ENCODE peak calls at places on chromosome 2, in nine cellular contexts. One of them, this sample, is unnamed.

GRCh38 chr2:106336108-106336507 is 132.1 kb downstream of the RGPD3 start:
- DNase-seq in cerebellar cortex: no peak
- DNase-seq in BJ: no peak
- DNase-seq in GM20000: no peak
- DNase-seq in NCI-H345: no peak
- DNase-seq in Kasumi-1: no peak
- DNase-seq in Daoy: no peak
- DNase-seq in stimulated activated CD4-positive, alpha-beta T cell treated with anti-CD3 and anti-CD28 coated beads, Interleukin-15, amount 100 ng/mL, for 24 hours: no peak
- DNase-seq in GM13977: no peak
- DNase-seq in this sample: no peak

GRCh38 chr2:241804326-241805276 is 4.4 kb upstream of the NEU4 start:
- DNase-seq in cerebellar cortex: peak; percentile 22
- DNase-seq in BJ: no peak
- DNase-seq in GM20000: peak; percentile 69
- DNase-seq in NCI-H345: no peak
- DNase-seq in Kasumi-1: peak; percentile 36
- DNase-seq in Daoy: peak; percentile 41
- DNase-seq in stimulated activated CD4-positive, alpha-beta T cell treated with anti-CD3 and anti-CD28 coated beads, Interleukin-15, amount 100 ng/mL, for 24 hours: peak; percentile 34
- DNase-seq in GM13977: peak; percentile 58
- DNase-seq in this sample: peak; percentile 80

GRCh38 chr2:3610415-3610814 is 15.5 kb downstream of the COLEC11 start:
- DNase-seq in cerebellar cortex: no peak
- DNase-seq in BJ: no peak
- DNase-seq in GM20000: no peak
- DNase-seq in NCI-H345: no peak
- DNase-seq in Kasumi-1: no peak
- DNase-seq in Daoy: no peak
- DNase-seq in stimulated activated CD4-positive, alpha-beta T cell treated with anti-CD3 and anti-CD28 coated beads, Interleukin-15, amount 100 ng/mL, for 24 hours: no peak
- DNase-seq in GM13977: no peak
- DNase-seq in this sample: peak; percentile 32

GRCh38 chr2:235639387-235639786 is 145.5 kb downstream of the AGAP1 start:
- DNase-seq in cerebellar cortex: no peak
- DNase-seq in BJ: peak; percentile 89
- DNase-seq in GM20000: no peak
- DNase-seq in NCI-H345: no peak
- DNase-seq in Kasumi-1: no peak
- DNase-seq in Daoy: peak; percentile 90
- DNase-seq in stimulated activated CD4-positive, alpha-beta T cell treated with anti-CD3 and anti-CD28 coated beads, Interleukin-15, amount 100 ng/mL, for 24 hours: no peak
- DNase-seq in GM13977: no peak
- DNase-seq in this sample: peak; percentile 86

GRCh38 chr2:178863856-178864620 is 56.8 kb upstream of the TTN start:
- DNase-seq in cerebellar cortex: no peak
- DNase-seq in BJ: no peak
- DNase-seq in GM20000: no peak
- DNase-seq in NCI-H345: peak; percentile 2
- DNase-seq in Kasumi-1: no peak
- DNase-seq in Daoy: peak; percentile 49
- DNase-seq in stimulated activated CD4-positive, alpha-beta T cell treated with anti-CD3 and anti-CD28 coated beads, Interleukin-15, amount 100 ng/mL, for 24 hours: no peak
- DNase-seq in GM13977: no peak
- DNase-seq in this sample: peak; percentile 57

GRCh38 chr2:216590780-216591179 is 42.4 kb upstream of the IGFBP2 start:
- DNase-seq in cerebellar cortex: no peak
- DNase-seq in BJ: no peak
- DNase-seq in GM20000: no peak
- DNase-seq in NCI-H345: no peak
- DNase-seq in Kasumi-1: no peak
- DNase-seq in Daoy: no peak
- DNase-seq in stimulated activated CD4-positive, alpha-beta T cell treated with anti-CD3 and anti-CD28 coated beads, Interleukin-15, amount 100 ng/mL, for 24 hours: no peak
- DNase-seq in GM13977: no peak
- DNase-seq in this sample: no peak

GRCh38 chr2:179686718-179687342 is 174.6 kb downstream of the ZNF385B start:
- DNase-seq in cerebellar cortex: no peak
- DNase-seq in BJ: no peak
- DNase-seq in GM20000: no peak
- DNase-seq in NCI-H345: no peak
- DNase-seq in Kasumi-1: no peak
- DNase-seq in Daoy: no peak
- DNase-seq in stimulated activated CD4-positive, alpha-beta T cell treated with anti-CD3 and anti-CD28 coated beads, Interleukin-15, amount 100 ng/mL, for 24 hours: no peak
- DNase-seq in GM13977: no peak
- DNase-seq in this sample: no peak

GRCh38 chr2:47964722-47965434 is 58.6 kb upstream of the FBXO11 start:
- DNase-seq in cerebellar cortex: peak; percentile 3
- DNase-seq in BJ: no peak
- DNase-seq in GM20000: no peak
- DNase-seq in NCI-H345: no peak
- DNase-seq in Kasumi-1: no peak
- DNase-seq in Daoy: peak; percentile 20
- DNase-seq in stimulated activated CD4-positive, alpha-beta T cell treated with anti-CD3 and anti-CD28 coated beads, Interleukin-15, amount 100 ng/mL, for 24 hours: no peak
- DNase-seq in GM13977: no peak
- DNase-seq in this sample: no peak

GRCh38 chr2:34408100-34408499 is 809.0 kb upstream of the FAM98A start:
- DNase-seq in cerebellar cortex: no peak
- DNase-seq in BJ: no peak
- DNase-seq in GM20000: no peak
- DNase-seq in NCI-H345: no peak
- DNase-seq in Kasumi-1: no peak
- DNase-seq in Daoy: peak; percentile 4
- DNase-seq in stimulated activated CD4-positive, alpha-beta T cell treated with anti-CD3 and anti-CD28 coated beads, Interleukin-15, amount 100 ng/mL, for 24 hours: no peak
- DNase-seq in GM13977: no peak
- DNase-seq in this sample: no peak

GRCh38 chr2:187853413-187853812 is 299.2 kb upstream of the TFPI start:
- DNase-seq in cerebellar cortex: no peak
- DNase-seq in BJ: no peak
- DNase-seq in GM20000: no peak
- DNase-seq in NCI-H345: no peak
- DNase-seq in Kasumi-1: no peak
- DNase-seq in Daoy: no peak
- DNase-seq in stimulated activated CD4-positive, alpha-beta T cell treated with anti-CD3 and anti-CD28 coated beads, Interleukin-15, amount 100 ng/mL, for 24 hours: no peak
- DNase-seq in GM13977: no peak
- DNase-seq in this sample: no peak

GRCh38 chr2:70985956-70986355 is 7.5 kb downstream of the ANKRD53 start:
- DNase-seq in cerebellar cortex: no peak
- DNase-seq in BJ: no peak
- DNase-seq in GM20000: no peak
- DNase-seq in NCI-H345: no peak
- DNase-seq in Kasumi-1: no peak
- DNase-seq in Daoy: no peak
- DNase-seq in stimulated activated CD4-positive, alpha-beta T cell treated with anti-CD3 and anti-CD28 coated beads, Interleukin-15, amount 100 ng/mL, for 24 hours: no peak
- DNase-seq in GM13977: no peak
- DNase-seq in this sample: peak; percentile 47

GRCh38 chr2:112877423-112877822 is 33.5 kb upstream of the IL37 start:
- DNase-seq in cerebellar cortex: no peak
- DNase-seq in BJ: no peak
- DNase-seq in GM20000: no peak
- DNase-seq in NCI-H345: no peak
- DNase-seq in Kasumi-1: no peak
- DNase-seq in Daoy: peak; percentile 45
- DNase-seq in stimulated activated CD4-positive, alpha-beta T cell treated with anti-CD3 and anti-CD28 coated beads, Interleukin-15, amount 100 ng/mL, for 24 hours: no peak
- DNase-seq in GM13977: no peak
- DNase-seq in this sample: no peak

This sample was measured in islet precursor cell.